ENCODE peak calls at places on chromosomes 11 and 22, in five cellular contexts. C, N, W, P and T are unnamed samples.

GRCh38 chr11:66330931-66331330 is 5.3 kb downstream of the RIN1 start:
- DNase-seq in C (no peak), N (no peak), W (no peak), P (no peak), T (no peak)

GRCh38 chr11:76189682-76190081 is 16.6 kb downstream of the WNT11 start:
- DNase-seq in C (no peak), N (no peak), W (no peak), P (no peak), T (no peak)

GRCh38 chr11:58994171-58994570 is 54.9 kb downstream of the GLYATL1 start:
- DNase-seq in C (no peak), N (no peak), W (no peak), P (no peak), T (no peak)

GRCh38 chr22:17418890-17419324 is 49.6 kb downstream of the CECR2 start:
- DNase-seq in C (no peak), N (no peak), W (no peak), P (no peak), T (no peak)

GRCh38 chr22:25477358-25477757 is 87.1 kb upstream of the GRK3 start:
- DNase-seq in C (no peak), N (no peak), W (no peak), P (no peak), T (no peak)

GRCh38 chr11:35029979-35030378 is 109.0 kb upstream of the CD44 start:
- DNase-seq in C (no peak), N (peak), W (no peak), P (peak), T (peak)

GRCh38 chr11:26649884-26650283 is 72.0 kb downstream of the SLC5A12 start:
- DNase-seq in C (peak), N (peak), W (peak), P (peak), T (peak)

GRCh38 chr11:122731500-122731913 is 76.0 kb downstream of the UBASH3B start:
- DNase-seq in C (no peak), N (no peak), W (no peak), P (no peak), T (peak)

GRCh38 chr22:40323681-40324083 is 22.6 kb upstream of the ADSL start:
- DNase-seq in C (no peak), N (no peak), W (no peak), P (peak), T (no peak)

GRCh38 chr11:94803491-94803890 is 35.3 kb downstream of the AMOTL1 start:
- DNase-seq in C (no peak), N (no peak), W (no peak), P (no peak), T (no peak)

GRCh38 chr11:291281-292210 is 2.6 kb downstream of the PGGHG start:
- DNase-seq in C (no peak), N (no peak), W (no peak), P (no peak), T (no peak)

GRCh38 chr11:22407899-22408298 is 69.7 kb downstream of the SLC17A6 start:
- DNase-seq in C (no peak), N (no peak), W (no peak), P (no peak), T (no peak)

GRCh38 chr11:94780432-94780831 is 12.3 kb downstream of the AMOTL1 start:
- DNase-seq in C (no peak), N (no peak), W (no peak), P (no peak), T (no peak)

GRCh38 chr11:60119708-60120107 is 31.2 kb downstream of the MS4A2 start:
- DNase-seq in C (no peak), N (no peak), W (no peak), P (no peak), T (no peak)

GRCh38 chr11:93189462-93189861 is 8.3 kb downstream of the SLC36A4 start:
- DNase-seq in C (no peak), N (no peak), W (no peak), P (no peak), T (no peak)

GRCh38 chr11:25981998-25982397 is 349.9 kb upstream of the ANO3 start:
- DNase-seq in C (peak), N (peak), W (no peak), P (no peak), T (peak)

GRCh38 chr22:32341122-32341740 is 16.4 kb upstream of the RFPL3 start:
- DNase-seq in C (no peak), N (no peak), W (no peak), P (no peak), T (no peak)

GRCh38 chr11:130762342-130763037 is 153.8 kb downstream of the SNX19 start:
- DNase-seq in C (peak), N (no peak), W (peak), P (no peak), T (no peak)

GRCh38 chr22:27810566-27810965 is 9.0 kb upstream of the MN1 start:
- DNase-seq in C (no peak), N (no peak), W (no peak), P (no peak), T (peak)

GRCh38 chr11:60193687-60194433 is 11.0 kb upstream of the MS4A6A start:
- DNase-seq in C (peak), N (no peak), W (peak), P (peak), T (peak)